ENCODE peak calls at places on chromosomes 12 and 14, in five cellular contexts. C is CD8-positive, alpha-beta T cell; G is left ventricle myocardium inferior; D is heart left ventricle; J is mammary epithelial cell. L is an unnamed sample.

GRCh38 chr12:85390281-85390680 is 110.3 kb downstream of the ALX1 start:
- DNase-seq in C (no peak), D (no peak), J (no peak), G (no peak), L (no peak)

GRCh38 chr12:93447555-93448265 is 6.0 kb upstream of the UBE2N start:
- DNase-seq in C (peak; percentile 27), G (no peak), J (no peak), D (no peak), L (no peak)

GRCh38 chr12:77685112-77685511 is 145.6 kb upstream of the NAV3 start:
- DNase-seq in J (peak; percentile 60), C (no peak), G (no peak), D (peak; percentile 50), L (peak; percentile 27)

GRCh38 chr12:25752910-25753309 is 199.8 kb upstream of the LMNTD1 start:
- DNase-seq in J (no peak), G (no peak), C (no peak), D (no peak), L (no peak)

GRCh38 chr14:77140937-77141591 is 527 bp downstream of the ZDHHC22 start:
- DNase-seq in D (no peak), J (peak; percentile 37), C (no peak), G (no peak), L (no peak)

GRCh38 chr14:23008836-23009235 is 1.1 kb downstream of the C14orf93 start:
- DNase-seq in J (no peak), C (no peak), G (no peak), D (no peak), L (no peak)

GRCh38 chr12:93144109-93144508 is 215.0 kb upstream of the EEA1 start:
- DNase-seq in J (no peak), C (no peak), G (no peak), D (no peak), L (no peak)

GRCh38 chr14:75982724-75983358 is 1.0 kb upstream of the TGFB3 start:
- DNase-seq in C (no peak), D (peak; percentile 85), G (peak; percentile 82), J (peak; percentile 14), L (no peak)

GRCh38 chr12:26275313-26276257 is 80.2 kb downstream of the SSPN start:
- DNase-seq in D (no peak), G (no peak), C (no peak), J (no peak), L (no peak)

GRCh38 chr12:1104088-1104800 is 113.2 kb downstream of the ERC1 start:
- DNase-seq in C (peak; percentile 24), G (no peak), D (no peak), J (no peak), L (no peak)

GRCh38 chr12:77686760-77687159 is 143.9 kb upstream of the NAV3 start:
- DNase-seq in J (no peak), D (no peak), C (no peak), G (no peak), L (no peak)

GRCh38 chr14:65356327-65356836 is 56.1 kb upstream of the FUT8 start:
- DNase-seq in D (no peak), G (no peak), C (peak; percentile 20), J (peak; percentile 100), L (no peak)

GRCh38 chr12:62586850-62587249 is 120.2 kb downstream of the MON2 start:
- DNase-seq in J (no peak), D (no peak), C (no peak), G (no peak), L (no peak)

GRCh38 chr12:20000229-20000869 is 368.0 kb upstream of the PDE3A start:
- DNase-seq in D (no peak), J (no peak), C (no peak), G (no peak), L (no peak)

GRCh38 chr12:93448796-93449195 is 7.0 kb upstream of the UBE2N start:
- DNase-seq in J (no peak), G (no peak), D (no peak), C (no peak), L (no peak)

GRCh38 chr12:96493101-96493500 is 3.7 kb downstream of the CFAP54 start:
- DNase-seq in G (no peak), J (peak; percentile 29), D (no peak), C (no peak), L (no peak)

GRCh38 chr12:6197996-6198395 is 2.2 kb upstream of the CD9 start:
- DNase-seq in J (no peak), G (no peak), D (no peak), C (no peak), L (no peak)

GRCh38 chr12:75452675-75453330 is 27.8 kb upstream of the GLIPR1 start:
- DNase-seq in G (no peak), D (no peak), C (no peak), J (peak; percentile 60), L (no peak)

GRCh38 chr12:93221841-93222240 is 155.9 kb upstream of the NUDT4 start:
- DNase-seq in J (peak; percentile 14), D (no peak), C (no peak), G (no peak), L (no peak)

GRCh38 chr12:101715045-101715444 is 17.6 kb downstream of the CHPT1 start:
- DNase-seq in C (no peak), G (no peak), D (no peak), J (no peak), L (no peak)

GRCh38 chr12:116202433-116202832 is 75.1 kb downstream of the MED13L start:
- DNase-seq in G (no peak), D (no peak), J (no peak), C (no peak), L (no peak)

DNA sequence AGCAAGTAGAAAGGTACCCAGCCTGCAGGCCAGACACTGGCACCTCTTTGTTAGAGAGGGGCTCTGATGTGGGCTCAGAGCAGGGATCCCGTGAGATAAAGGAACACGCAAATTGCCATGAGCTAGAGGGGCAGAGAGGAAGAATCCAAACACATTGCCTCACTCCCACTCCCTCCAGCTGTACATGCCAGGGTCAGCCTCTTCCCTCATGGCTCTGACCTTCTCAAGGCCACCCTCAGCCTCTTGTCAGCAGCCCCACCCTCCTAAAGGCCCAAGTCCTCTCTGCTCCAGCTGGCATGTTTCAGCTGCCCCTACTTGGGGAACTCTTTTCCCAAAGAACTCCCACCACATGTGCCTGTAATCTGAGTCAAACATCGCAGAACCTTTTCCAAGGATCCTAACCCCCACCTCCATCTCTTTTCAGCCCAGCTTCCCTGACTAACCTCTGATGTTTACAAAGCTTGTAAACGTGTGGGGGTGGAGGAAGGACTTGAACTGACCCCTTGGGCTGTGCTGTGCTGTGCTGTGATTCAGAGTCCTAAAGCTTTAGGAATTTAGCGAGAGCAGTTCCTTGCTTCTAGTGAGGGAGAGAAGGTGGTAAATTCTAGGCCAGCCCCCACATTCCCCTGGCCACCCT is 7.4 kb upstream of the CACNB3 start:
- DNase-seq in J (peak; percentile 47), G (no peak), D (no peak), C (no peak), L (no peak)
- H3K27ac ChIP-seq in J (no peak overlapping the region), G (no peak overlapping the region), D (no peak overlapping the region), C (no peak overlapping the region), L (no peak overlapping the region)

GRCh38 chr14:69548566-69548965 is 26.1 kb downstream of the CCDC177 start:
- DNase-seq in C (no peak), G (no peak), D (no peak), J (no peak), L (no peak)

GRCh38 chr14:69553221-69553620 is 21.4 kb downstream of the CCDC177 start:
- DNase-seq in D (no peak), C (no peak), G (no peak), J (peak; percentile 58), L (no peak)

GRCh38 chr14:69543341-69544249 is 31.1 kb downstream of the CCDC177 start:
- DNase-seq in C (no peak), G (no peak), D (peak; percentile 67), J (peak; percentile 97), L (peak; percentile 23)

GRCh38 chr14:69542311-69542710 is 32.4 kb downstream of the CCDC177 start:
- DNase-seq in J (no peak), C (no peak), G (no peak), D (no peak), L (no peak)

GRCh38 chr14:69547701-69548348 is 26.8 kb downstream of the CCDC177 start:
- DNase-seq in D (no peak), J (no peak), G (no peak), C (no peak), L (no peak)
- TF ChIP-seq CTCF in D (peak; percentile 62), J (peak; percentile 45), G (peak; percentile 59), C (peak; percentile 39), L (no peak)

GRCh38 chr12:27280412-27280811 is 36.3 kb downstream of the STK38L start:
- DNase-seq in C (no peak), D (no peak), J (no peak), G (no peak), L (no peak)

GRCh38 chr12:27284021-27284420 is 39.9 kb downstream of the STK38L start:
- DNase-seq in J (no peak), G (no peak), C (no peak), D (no peak), L (no peak)

GRCh38 chr12:27285395-27285794 is 41.3 kb downstream of the STK38L start:
- DNase-seq in G (no peak), C (no peak), D (no peak), J (no peak), L (no peak)

GRCh38 chr12:27289414-27289813 is 43.2 kb upstream of the BMAL2 start:
- DNase-seq in C (no peak), J (no peak), G (no peak), D (no peak), L (no peak)

DNA sequence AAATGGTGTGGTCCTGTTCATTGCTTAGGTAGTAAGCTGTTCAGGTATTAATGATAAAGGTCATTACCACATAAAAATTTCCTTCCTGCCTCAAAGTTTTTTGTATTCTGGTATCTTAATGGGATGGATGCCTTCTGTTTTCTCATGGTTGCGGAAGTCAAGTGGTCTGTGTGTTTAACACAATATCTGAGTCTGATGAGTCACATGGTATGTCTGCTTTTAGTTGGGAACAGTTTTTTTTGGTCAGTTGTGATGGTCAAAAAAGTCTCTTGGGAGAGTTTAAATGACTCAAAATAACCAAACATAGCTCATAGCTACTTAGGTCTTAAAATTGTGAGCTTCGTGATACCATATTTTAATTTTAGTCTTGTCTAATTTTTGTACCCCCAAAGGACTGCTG is 40.7 kb downstream of the STK38L start:
- DNase-seq in G (no peak), J (no peak), D (no peak), C (no peak), L (no peak)
- H3K27ac ChIP-seq in G (peak overlapping the region; percentile 71), J (no peak overlapping the region), D (peak overlapping the region; percentile 75), C (no peak overlapping the region), L (no peak overlapping the region)

DNA sequence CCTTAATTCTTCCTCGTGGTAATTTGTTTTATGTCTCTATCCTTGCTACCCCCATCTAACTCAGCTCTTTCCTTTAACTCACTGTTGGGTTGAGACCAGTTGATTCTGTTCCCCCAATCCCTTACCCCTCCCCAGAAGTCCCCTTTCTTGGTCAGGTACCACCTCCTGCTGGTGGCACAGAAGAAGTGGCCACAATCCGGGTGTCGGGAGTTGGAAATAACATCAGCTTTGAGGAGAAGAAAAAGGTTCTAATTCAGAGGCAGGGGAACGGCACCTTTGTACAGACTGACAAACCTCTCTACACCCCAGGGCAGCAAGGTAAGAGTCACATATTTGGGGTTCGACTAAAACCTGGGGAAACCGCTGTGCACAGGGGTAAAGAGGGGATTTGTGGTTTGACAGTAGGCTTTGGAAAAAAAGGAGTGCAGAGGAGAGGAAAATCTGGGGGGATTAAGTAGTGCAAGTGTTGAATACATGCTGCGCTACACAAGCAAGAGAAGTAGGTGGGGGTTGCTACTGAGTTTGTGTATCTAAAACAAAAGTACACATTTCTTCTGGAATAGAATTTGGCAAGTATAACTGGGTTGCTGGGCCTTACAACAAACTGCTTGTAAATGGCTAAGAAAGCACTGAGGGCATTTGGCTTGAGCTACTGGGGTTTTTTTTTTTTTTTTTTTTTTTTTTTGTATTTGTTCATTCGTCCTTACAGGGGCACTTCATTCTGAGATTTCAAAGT is 1.3 kb downstream of the A2ML1 start:
- DNase-seq in G (no peak), J (no peak), C (no peak), D (no peak), L (peak; percentile 12)
- TF ChIP-seq CTCF in G (peak; percentile 67), J (peak; percentile 39), C (no peak), D (peak; percentile 51), L (peak; percentile 57)

GRCh38 chr14:105480807-105481801 is 5.6 kb upstream of the CRIP1 start:
- DNase-seq in C (peak; percentile 85), D (peak; percentile 91), J (peak; percentile 80), G (peak; percentile 90), L (peak; percentile 82)
- H3K27ac ChIP-seq in C (peak overlapping the region; percentile 98), D (peak overlapping the region; percentile 100), J (peak overlapping the region; percentile 96), G (peak overlapping the region; percentile 100), L (peak overlapping the region; percentile 52)

L was measured in DND-41.